ENCODE peak calls at places on chromosome 4, in nine cellular contexts. One of them, this sample, is unnamed. For H3K9me3 and H3K4me1, the result is how much of the 10 kb centered on the place peaks cover.

GRCh38 chr4:158176108-158176507 is 3.3 kb upstream of the GASK1B start:
- DNase-seq in endothelial cell of umbilical vein: peak
- DNase-seq in H1: no peak
- DNase-seq in breast epithelium: peak
- DNase-seq in prostate gland: peak
- DNase-seq in sigmoid colon: no peak
- DNase-seq in spleen: no peak
- DNase-seq in suprapubic skin: no peak
- DNase-seq in vagina: no peak
- DNase-seq in this sample: peak

GRCh38 chr4:93414041-93414440 is 414.5 kb upstream of the ATOH1 start:
- DNase-seq in vagina: no peak
- DNase-seq in endothelial cell of umbilical vein: no peak
- DNase-seq in sigmoid colon: no peak
- DNase-seq in breast epithelium: no peak
- DNase-seq in H1: no peak
- DNase-seq in spleen: no peak
- DNase-seq in prostate gland: no peak
- DNase-seq in suprapubic skin: no peak
- DNase-seq in this sample: no peak

GRCh38 chr4:13403326-13403725 is 80.8 kb downstream of the RAB28 start:
- DNase-seq in suprapubic skin: no peak
- DNase-seq in H1: no peak
- DNase-seq in prostate gland: no peak
- DNase-seq in vagina: no peak
- DNase-seq in sigmoid colon: no peak
- DNase-seq in spleen: no peak
- DNase-seq in breast epithelium: no peak
- DNase-seq in endothelial cell of umbilical vein: no peak
- DNase-seq in this sample: no peak

GRCh38 chr4:9952415-9952950 is 68.8 kb downstream of the SLC2A9 start:
- DNase-seq in breast epithelium: no peak
- DNase-seq in suprapubic skin: no peak
- DNase-seq in endothelial cell of umbilical vein: no peak
- DNase-seq in prostate gland: no peak
- DNase-seq in H1: no peak
- DNase-seq in sigmoid colon: no peak
- DNase-seq in vagina: no peak
- DNase-seq in spleen: no peak
- DNase-seq in this sample: no peak

GRCh38 chr4:87543835-87544461 is 14.8 kb upstream of the SPARCL1 start:
- DNase-seq in suprapubic skin: no peak
- DNase-seq in spleen: no peak
- DNase-seq in H1: no peak
- DNase-seq in vagina: peak
- DNase-seq in endothelial cell of umbilical vein: peak
- DNase-seq in sigmoid colon: no peak
- DNase-seq in prostate gland: peak
- DNase-seq in breast epithelium: no peak
- DNase-seq in this sample: no peak

GRCh38 chr4:54898163-54898562 is 227.2 kb downstream of the KDR start:
- DNase-seq in suprapubic skin: no peak
- DNase-seq in prostate gland: no peak
- DNase-seq in vagina: no peak
- DNase-seq in H1: no peak
- DNase-seq in endothelial cell of umbilical vein: no peak
- DNase-seq in sigmoid colon: no peak
- DNase-seq in breast epithelium: no peak
- DNase-seq in spleen: no peak
- DNase-seq in this sample: no peak

GRCh38 chr4:61493041-61493440 is 292.9 kb downstream of the ADGRL3 start:
- DNase-seq in endothelial cell of umbilical vein: no peak
- DNase-seq in prostate gland: no peak
- DNase-seq in breast epithelium: no peak
- DNase-seq in sigmoid colon: no peak
- DNase-seq in suprapubic skin: no peak
- DNase-seq in H1: no peak
- DNase-seq in spleen: no peak
- DNase-seq in vagina: no peak
- DNase-seq in this sample: no peak

GRCh38 chr4:67632492-67632891 is 68.5 kb downstream of the UBA6 start:
- DNase-seq in prostate gland: no peak
- DNase-seq in vagina: no peak
- DNase-seq in spleen: no peak
- DNase-seq in suprapubic skin: no peak
- DNase-seq in endothelial cell of umbilical vein: no peak
- DNase-seq in breast epithelium: no peak
- DNase-seq in sigmoid colon: no peak
- DNase-seq in H1: no peak
- DNase-seq in this sample: no peak

GRCh38 chr4:119536572-119537528 is 91.8 kb downstream of the PDE5A start:
- DNase-seq in H1: no peak
- DNase-seq in endothelial cell of umbilical vein: peak
- DNase-seq in vagina: no peak
- DNase-seq in sigmoid colon: no peak
- DNase-seq in suprapubic skin: no peak
- DNase-seq in spleen: no peak
- DNase-seq in prostate gland: no peak
- DNase-seq in breast epithelium: no peak
- DNase-seq in this sample: no peak

GRCh38 chr4:17469931-17470674 is 41.8 kb downstream of the QDPR start:
- DNase-seq in H1: no peak
- DNase-seq in prostate gland: no peak
- DNase-seq in endothelial cell of umbilical vein: no peak
- DNase-seq in breast epithelium: no peak
- DNase-seq in vagina: no peak
- DNase-seq in spleen: no peak
- DNase-seq in suprapubic skin: no peak
- DNase-seq in sigmoid colon: no peak
- DNase-seq in this sample: no peak

GRCh38 chr4:96833831-96834230 is 993.9 kb downstream of the PDHA2 start:
- DNase-seq in sigmoid colon: no peak
- DNase-seq in suprapubic skin: no peak
- DNase-seq in endothelial cell of umbilical vein: no peak
- DNase-seq in breast epithelium: no peak
- DNase-seq in H1: no peak
- DNase-seq in vagina: no peak
- DNase-seq in spleen: no peak
- DNase-seq in prostate gland: no peak
- DNase-seq in this sample: no peak

DNA sequence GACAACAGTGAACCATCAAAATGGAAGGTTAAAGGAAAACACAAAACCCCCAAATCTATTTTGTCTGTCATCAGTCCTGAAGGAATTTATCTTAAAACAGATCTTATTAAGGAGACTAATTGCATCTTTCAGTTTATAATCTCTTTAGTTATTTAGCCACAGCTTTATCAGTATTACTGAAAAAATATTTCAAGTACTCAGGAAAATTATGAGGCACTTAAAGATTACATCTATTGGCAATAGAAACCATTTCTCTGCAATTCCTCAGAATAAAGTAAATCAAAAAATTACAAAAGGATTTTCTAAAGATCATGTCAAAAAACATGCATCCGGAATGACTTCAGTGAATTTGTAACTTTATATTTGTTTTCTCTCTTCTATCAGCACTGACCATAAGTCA is 35.2 kb downstream of the ANTXR2 start:
- DNase-seq in prostate gland: no peak
- DNase-seq in breast epithelium: no peak
- DNase-seq in endothelial cell of umbilical vein: no peak
- DNase-seq in spleen: no peak
- DNase-seq in vagina: no peak
- DNase-seq in H1: no peak
- DNase-seq in suprapubic skin: no peak
- DNase-seq in sigmoid colon: no peak
- DNase-seq in this sample: no peak
- TF ChIP-seq POLR2AphosphoS5 in prostate gland: no peak
- TF ChIP-seq POLR2AphosphoS5 in breast epithelium: no peak
- TF ChIP-seq POLR2AphosphoS5 in endothelial cell of umbilical vein: no peak
- TF ChIP-seq POLR2AphosphoS5 in spleen: no peak
- TF ChIP-seq POLR2AphosphoS5 in vagina: no peak
- TF ChIP-seq POLR2AphosphoS5 in H1: no peak
- TF ChIP-seq POLR2AphosphoS5 in suprapubic skin: no peak
- TF ChIP-seq POLR2AphosphoS5 in sigmoid colon: no peak
- TF ChIP-seq POLR2AphosphoS5 in this sample: no peak

DNA sequence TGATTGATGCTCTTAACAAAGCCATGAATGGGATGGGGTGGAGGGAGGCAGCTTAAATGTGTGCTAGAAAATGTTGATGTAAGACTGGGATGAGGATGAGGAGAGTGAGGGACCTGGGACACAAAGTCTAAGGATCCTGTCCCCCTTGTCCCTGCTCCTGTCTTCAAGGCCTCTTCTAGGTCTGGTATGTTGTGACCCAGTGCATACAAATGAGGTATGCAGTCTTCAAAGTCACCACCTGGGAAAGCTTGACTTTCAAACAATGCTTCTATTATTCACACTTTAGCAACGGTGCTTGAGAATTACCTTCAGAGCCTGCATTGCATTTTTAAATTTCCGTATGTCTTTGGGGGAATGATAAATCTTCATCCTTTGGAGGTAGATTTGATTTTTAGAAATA is 88.4 kb upstream of the SLC34A2 start:
- DNase-seq in sigmoid colon: no peak
- DNase-seq in vagina: no peak
- DNase-seq in breast epithelium: no peak
- DNase-seq in prostate gland: no peak
- DNase-seq in H1: no peak
- DNase-seq in suprapubic skin: no peak
- DNase-seq in spleen: no peak
- DNase-seq in endothelial cell of umbilical vein: no peak
- DNase-seq in this sample: no peak
- H3K9me3 ChIP-seq in sigmoid colon: under half
- H3K9me3 ChIP-seq in vagina: under half
- H3K9me3 ChIP-seq in breast epithelium: under half
- H3K9me3 ChIP-seq in prostate gland: under half
- H3K9me3 ChIP-seq in H1: under half
- H3K9me3 ChIP-seq in suprapubic skin: under half
- H3K9me3 ChIP-seq in spleen: under half
- H3K9me3 ChIP-seq in endothelial cell of umbilical vein: under half
- H3K9me3 ChIP-seq in this sample: under half

DNA sequence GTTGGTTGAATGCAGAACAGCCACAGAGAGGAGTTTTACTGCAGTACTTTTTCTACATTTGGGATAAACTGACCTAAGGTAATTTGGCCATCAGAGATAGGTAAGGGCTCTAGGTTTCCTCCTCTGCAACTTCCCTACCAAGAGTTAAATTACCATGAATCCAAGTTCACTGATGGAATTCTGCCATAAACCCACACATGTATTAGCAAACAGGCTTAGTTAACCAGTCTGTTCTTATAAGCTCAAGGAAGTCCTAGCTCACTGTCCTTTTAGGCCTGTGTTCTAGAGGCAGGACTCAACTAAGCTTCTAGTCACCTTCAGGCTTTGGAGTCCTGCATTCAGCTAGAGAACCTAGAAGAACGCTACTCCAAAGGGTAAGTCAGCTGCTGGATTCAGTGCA is 4.0 kb downstream of the FAM114A1 start:
- DNase-seq in spleen: no peak
- DNase-seq in suprapubic skin: no peak
- DNase-seq in prostate gland: no peak
- DNase-seq in sigmoid colon: no peak
- DNase-seq in breast epithelium: no peak
- DNase-seq in H1: no peak
- DNase-seq in vagina: no peak
- DNase-seq in endothelial cell of umbilical vein: no peak
- DNase-seq in this sample: no peak
- H3K4me1 ChIP-seq in spleen: under half
- H3K4me1 ChIP-seq in suprapubic skin: half or more
- H3K4me1 ChIP-seq in prostate gland: under half
- H3K4me1 ChIP-seq in sigmoid colon: half or more
- H3K4me1 ChIP-seq in breast epithelium: under half
- H3K4me1 ChIP-seq in H1: under half
- H3K4me1 ChIP-seq in vagina: half or more
- H3K4me1 ChIP-seq in endothelial cell of umbilical vein: under half
- H3K4me1 ChIP-seq in this sample: under half

DNA sequence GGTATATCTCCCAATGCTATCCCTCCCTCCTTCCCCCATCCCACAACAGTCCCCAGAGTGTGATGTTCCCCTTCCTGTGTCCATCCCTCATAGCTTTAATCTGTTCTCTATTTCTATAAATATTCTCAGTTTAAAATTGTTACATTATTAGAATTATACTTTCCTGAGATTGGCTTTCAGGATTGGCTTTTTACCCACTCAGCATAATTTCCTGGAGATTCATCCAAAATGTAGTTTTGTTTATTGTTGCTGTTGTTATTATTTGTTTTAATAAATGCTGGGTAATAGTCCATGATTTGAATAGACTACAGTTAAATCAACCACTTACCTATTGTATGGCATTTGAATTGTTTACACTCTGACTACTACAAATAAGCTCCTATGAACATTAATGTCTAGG is 936.4 kb downstream of the FAT4 start:
- DNase-seq in sigmoid colon: no peak
- DNase-seq in endothelial cell of umbilical vein: no peak
- DNase-seq in suprapubic skin: no peak
- DNase-seq in vagina: no peak
- DNase-seq in H1: no peak
- DNase-seq in breast epithelium: no peak
- DNase-seq in prostate gland: no peak
- DNase-seq in spleen: no peak
- DNase-seq in this sample: no peak
- TF ChIP-seq POLR2AphosphoS5 in sigmoid colon: no peak
- TF ChIP-seq POLR2AphosphoS5 in endothelial cell of umbilical vein: no peak
- TF ChIP-seq POLR2AphosphoS5 in suprapubic skin: no peak
- TF ChIP-seq POLR2AphosphoS5 in vagina: no peak
- TF ChIP-seq POLR2AphosphoS5 in H1: no peak
- TF ChIP-seq POLR2AphosphoS5 in breast epithelium: no peak
- TF ChIP-seq POLR2AphosphoS5 in prostate gland: no peak
- TF ChIP-seq POLR2AphosphoS5 in spleen: no peak
- TF ChIP-seq POLR2AphosphoS5 in this sample: no peak

GRCh38 chr4:34196375-34196774 is 2047.9 kb downstream of the ARAP2 start:
- DNase-seq in sigmoid colon: no peak
- DNase-seq in suprapubic skin: no peak
- DNase-seq in H1: no peak
- DNase-seq in spleen: no peak
- DNase-seq in endothelial cell of umbilical vein: no peak
- DNase-seq in prostate gland: no peak
- DNase-seq in vagina: no peak
- DNase-seq in breast epithelium: no peak
- DNase-seq in this sample: no peak

GRCh38 chr4:34194585-34194984 is 2049.7 kb downstream of the ARAP2 start:
- DNase-seq in spleen: no peak
- DNase-seq in suprapubic skin: no peak
- DNase-seq in endothelial cell of umbilical vein: no peak
- DNase-seq in sigmoid colon: no peak
- DNase-seq in H1: no peak
- DNase-seq in vagina: no peak
- DNase-seq in prostate gland: no peak
- DNase-seq in breast epithelium: no peak
- DNase-seq in this sample: no peak

GRCh38 chr4:34202154-34202553 is 2042.2 kb downstream of the ARAP2 start:
- DNase-seq in H1: no peak
- DNase-seq in suprapubic skin: no peak
- DNase-seq in prostate gland: no peak
- DNase-seq in spleen: no peak
- DNase-seq in breast epithelium: no peak
- DNase-seq in endothelial cell of umbilical vein: no peak
- DNase-seq in vagina: no peak
- DNase-seq in sigmoid colon: no peak
- DNase-seq in this sample: no peak

GRCh38 chr4:34200535-34200934 is 2043.8 kb downstream of the ARAP2 start:
- DNase-seq in H1: no peak
- DNase-seq in spleen: no peak
- DNase-seq in vagina: no peak
- DNase-seq in endothelial cell of umbilical vein: no peak
- DNase-seq in sigmoid colon: no peak
- DNase-seq in breast epithelium: no peak
- DNase-seq in prostate gland: no peak
- DNase-seq in suprapubic skin: no peak
- DNase-seq in this sample: no peak

GRCh38 chr4:34198966-34199365 is 2045.3 kb downstream of the ARAP2 start:
- DNase-seq in breast epithelium: no peak
- DNase-seq in prostate gland: no peak
- DNase-seq in vagina: no peak
- DNase-seq in spleen: no peak
- DNase-seq in endothelial cell of umbilical vein: no peak
- DNase-seq in suprapubic skin: no peak
- DNase-seq in H1: no peak
- DNase-seq in sigmoid colon: no peak
- DNase-seq in this sample: no peak
- H3K9me3 ChIP-seq in breast epithelium: under half
- H3K9me3 ChIP-seq in prostate gland: under half
- H3K9me3 ChIP-seq in vagina: under half
- H3K9me3 ChIP-seq in spleen: under half
- H3K9me3 ChIP-seq in endothelial cell of umbilical vein: under half
- H3K9me3 ChIP-seq in suprapubic skin: under half
- H3K9me3 ChIP-seq in H1: under half
- H3K9me3 ChIP-seq in sigmoid colon: under half
- H3K9me3 ChIP-seq in this sample: under half